ENCODE peak calls at places on chromosome 3, in nine cellular contexts. D is NCI-H2171, V is AG04450, X is adrenal gland, R is KBM-7, A is AG10803, I is amygdala, E is Kasumi-1, U is cardiac fibroblast. K is an unnamed sample.

GRCh38 chr3:38327335-38328009 is 19.1 kb upstream of the XYLB start:
- DNase-seq in D (no peak), V (no peak), X (no peak), R (no peak), A (peak; percentile 15), I (no peak), E (no peak), U (peak; percentile 33), K (no peak)

GRCh38 chr3:47113669-47114365 is 50.1 kb downstream of the SETD2 start:
- DNase-seq in D (no peak), V (peak; percentile 67), X (no peak), R (peak; percentile 74), A (peak; percentile 68), I (no peak), E (no peak), U (no peak), K (no peak)

GRCh38 chr3:10370429-10370828 is 49.5 kb upstream of the SEC13 start:
- DNase-seq in D (no peak), V (peak; percentile 79), X (no peak), R (peak; percentile 80), A (peak; percentile 42), I (no peak), E (peak; percentile 93), U (peak; percentile 62), K (no peak)

GRCh38 chr3:195903950-195904290 is 4.4 kb downstream of the TNK2 start:
- DNase-seq in D (no peak), V (no peak), X (no peak), R (no peak), A (no peak), I (no peak), E (no peak), U (no peak), K (peak; percentile 16)

GRCh38 chr3:78349571-78349970 is 1309.7 kb downstream of the ROBO2 start:
- DNase-seq in D (no peak), V (no peak), X (no peak), R (no peak), A (no peak), I (no peak), E (no peak), U (no peak), K (no peak)

GRCh38 chr3:189845069-189845468 is 213.9 kb downstream of the TP63 start:
- DNase-seq in D (no peak), V (no peak), X (no peak), R (no peak), A (no peak), I (no peak), E (no peak), U (no peak), K (no peak)

GRCh38 chr3:117063910-117064309 is 354.3 kb downstream of the TUSC7 start:
- DNase-seq in D (no peak), V (peak; percentile 15), X (no peak), R (no peak), A (peak; percentile 2), I (no peak), E (no peak), U (peak; percentile 6), K (no peak)

GRCh38 chr3:134315286-134316106 is 58.8 kb downstream of the AMOTL2 start:
- DNase-seq in D (no peak), V (no peak), X (no peak), R (no peak), A (peak; percentile 89), I (no peak), E (no peak), U (peak; percentile 93), K (no peak)

GRCh38 chr3:81300324-81300927 is 461.0 kb downstream of the GBE1 start:
- DNase-seq in D (no peak), V (no peak), X (no peak), R (no peak), A (no peak), I (no peak), E (no peak), U (no peak), K (no peak)

GRCh38 chr3:151372063-151372820 is 12.3 kb downstream of the P2RY12 start:
- DNase-seq in D (no peak), V (no peak), X (no peak), R (no peak), A (peak; percentile 43), I (no peak), E (no peak), U (peak; percentile 21), K (no peak)

GRCh38 chr3:39434574-39434973 is 28.1 kb downstream of the RPSA start:
- DNase-seq in D (no peak), V (no peak), X (no peak), R (no peak), A (peak; percentile 37), I (no peak), E (no peak), U (no peak), K (no peak)

GRCh38 chr3:44939581-44940036 is 36.4 kb downstream of the ZDHHC3 start:
- DNase-seq in D (no peak), V (no peak), X (no peak), R (no peak), A (no peak), I (peak; percentile 43), E (no peak), U (peak; percentile 41), K (no peak)

GRCh38 chr3:24315342-24315741 is 179.3 kb downstream of the THRB start:
- DNase-seq in D (no peak), V (no peak), X (no peak), R (no peak), A (no peak), I (no peak), E (no peak), U (no peak), K (no peak)

GRCh38 chr3:10437995-10438901 is 67.1 kb downstream of the ATP2B2 start:
- DNase-seq in D (no peak), V (peak; percentile 82), X (no peak), R (peak; percentile 23), A (peak; percentile 44), I (no peak), E (no peak), U (peak; percentile 19), K (no peak)

GRCh38 chr3:193572426-193572908 is 17.8 kb upstream of the ATP13A4 start:
- DNase-seq in D (peak; percentile 57), V (peak; percentile 13), X (peak; percentile 71), R (peak; percentile 58), A (peak; percentile 63), I (peak; percentile 8), E (peak; percentile 75), U (peak; percentile 77), K (peak; percentile 76)

GRCh38 chr3:64267774-64268604 is 42.7 kb upstream of the PRICKLE2 start:
- DNase-seq in D (no peak), V (peak; percentile 36), X (peak; percentile 58), R (no peak), A (peak; percentile 74), I (peak; percentile 5), E (no peak), U (peak; percentile 81), K (peak; percentile 63)

GRCh38 chr3:43796041-43796596 is 105.4 kb downstream of the ABHD5 start:
- DNase-seq in D (no peak), V (no peak), X (no peak), R (no peak), A (peak; percentile 45), I (no peak), E (no peak), U (no peak), K (no peak)

GRCh38 chr3:169453256-169454059 is 210.1 kb downstream of the MECOM start:
- DNase-seq in D (no peak), V (no peak), X (no peak), R (no peak), A (no peak), I (no peak), E (no peak), U (no peak), K (no peak)

GRCh38 chr3:151431940-151432339 is 28.9 kb downstream of the IGSF10 start:
- DNase-seq in D (no peak), V (peak; percentile 41), X (no peak), R (no peak), A (no peak), I (no peak), E (peak; percentile 17), U (peak; percentile 71), K (no peak)

GRCh38 chr3:36701249-36701572 is 63.1 kb downstream of the DCLK3 start:
- DNase-seq in D (no peak), V (no peak), X (no peak), R (no peak), A (no peak), I (no peak), E (no peak), U (no peak), K (no peak)

GRCh38 chr3:143348486-143349327 is 229.1 kb downstream of the CHST2 start:
- DNase-seq in D (no peak), V (no peak), X (no peak), R (peak; percentile 45), A (no peak), I (no peak), E (peak; percentile 74), U (no peak), K (no peak)

GRCh38 chr3:139909836-139910235 is 25.1 kb upstream of the CLSTN2 start:
- DNase-seq in D (no peak), V (no peak), X (no peak), R (no peak), A (no peak), I (no peak), E (no peak), U (no peak), K (no peak)

GRCh38 chr3:149003653-149004305 is 12.4 kb downstream of the GYG1 start:
- DNase-seq in D (no peak), V (no peak), X (no peak), R (no peak), A (no peak), I (no peak), E (no peak), U (no peak), K (no peak)

GRCh38 chr3:72996121-72996472 is 514 bp upstream of the PPP4R2 start:
- DNase-seq in D (no peak), V (no peak), X (no peak), R (no peak), A (no peak), I (no peak), E (no peak), U (no peak), K (no peak)

GRCh38 chr3:3589715-3590130 is 209.5 kb upstream of the LRRN1 start:
- DNase-seq in D (no peak), V (no peak), X (no peak), R (no peak), A (no peak), I (no peak), E (no peak), U (no peak), K (no peak)

K was measured in Peyer's patch.